ENCODE peak calls at places on chromosome 17, in five cellular contexts. L is upper lobe of right lung, Z is heart left ventricle, V is tibial nerve, S is esophagus squamous epithelium. E is an unnamed sample.

GRCh38 chr17:55246583-55246982 is 18.2 kb upstream of the HLF start:
- DNase-seq in L (no peak), Z (no peak), V (no peak), S (no peak), E (no peak)

GRCh38 chr17:13158511-13159240 is 140.8 kb upstream of the ELAC2 start:
- DNase-seq in L (no peak), Z (no peak), V (no peak), S (no peak), E (no peak)

GRCh38 chr17:14307560-14308024 is 6.7 kb downstream of the HS3ST3B1 start:
- DNase-seq in L (no peak), Z (no peak), V (no peak), S (no peak), E (no peak)

GRCh38 chr17:48804936-48805411 is 12.1 kb downstream of the TTLL6 start:
- DNase-seq in L (peak; percentile 79), Z (peak; percentile 45), V (no peak), S (no peak), E (peak; percentile 75)

GRCh38 chr17:59028328-59028727 is 78.4 kb downstream of the TRIM37 start:
- DNase-seq in L (no peak), Z (no peak), V (no peak), S (no peak), E (no peak)

GRCh38 chr17:31369266-31369665 is 22.2 kb upstream of the RAB11FIP4 start:
- DNase-seq in L (no peak), Z (no peak), V (no peak), S (no peak), E (no peak)

GRCh38 chr17:19331134-19331533 is 31.4 kb downstream of the B9D1 start:
- DNase-seq in L (no peak), Z (no peak), V (no peak), S (no peak), E (no peak)

GRCh38 chr17:82527893-82528292 is 8.4 kb downstream of the FOXK2 start:
- DNase-seq in L (no peak), Z (no peak), V (no peak), S (no peak), E (peak; percentile 53)

GRCh38 chr17:82497483-82498405 is 21.8 kb upstream of the FOXK2 start:
- DNase-seq in L (no peak), Z (no peak), V (no peak), S (no peak), E (peak; percentile 61)

GRCh38 chr17:9644910-9645751 is at the start of gene USP43:
- DNase-seq in L (peak; percentile 87), Z (no peak), V (no peak), S (no peak), E (peak; percentile 33)

GRCh38 chr17:27628376-27628775 is 2.6 kb upstream of the LGALS9 start:
- DNase-seq in L (no peak), Z (no peak), V (no peak), S (no peak), E (no peak)

GRCh38 chr17:32007463-32008298 is 498 bp downstream of the LRRC37B start:
- DNase-seq in L (peak; percentile 60), Z (peak; percentile 32), V (no peak), S (no peak), E (peak; percentile 67)

GRCh38 chr17:51684214-51684613 is 423.9 kb downstream of the UTP18 start:
- DNase-seq in L (no peak), Z (no peak), V (no peak), S (no peak), E (no peak)

GRCh38 chr17:2688351-2689342 is 22.9 kb downstream of the CLUH start:
- DNase-seq in L (peak; percentile 86), Z (no peak), V (no peak), S (no peak), E (peak; percentile 49)

GRCh38 chr17:28712037-28712704 is 483 bp upstream of the PROCA1 start:
- DNase-seq in L (peak; percentile 81), Z (peak; percentile 71), V (peak; percentile 24), S (no peak), E (peak; percentile 36)

GRCh38 chr17:54947396-54947795 is 21.1 kb downstream of the COX11 start:
- DNase-seq in L (no peak), Z (no peak), V (no peak), S (no peak), E (no peak)

GRCh38 chr17:10316986-10317834 is 55.6 kb downstream of the MYH13 start:
- DNase-seq in L (peak; percentile 84), Z (peak; percentile 57), V (no peak), S (no peak), E (peak; percentile 90)

GRCh38 chr17:63412234-63412633 is 33.9 kb downstream of the CYB561 start:
- DNase-seq in L (no peak), Z (no peak), V (no peak), S (no peak), E (no peak)

GRCh38 chr17:40351185-40352043 is 13.1 kb downstream of the GJD3 start:
- DNase-seq in L (no peak), Z (no peak), V (no peak), S (no peak), E (no peak)

DNA sequence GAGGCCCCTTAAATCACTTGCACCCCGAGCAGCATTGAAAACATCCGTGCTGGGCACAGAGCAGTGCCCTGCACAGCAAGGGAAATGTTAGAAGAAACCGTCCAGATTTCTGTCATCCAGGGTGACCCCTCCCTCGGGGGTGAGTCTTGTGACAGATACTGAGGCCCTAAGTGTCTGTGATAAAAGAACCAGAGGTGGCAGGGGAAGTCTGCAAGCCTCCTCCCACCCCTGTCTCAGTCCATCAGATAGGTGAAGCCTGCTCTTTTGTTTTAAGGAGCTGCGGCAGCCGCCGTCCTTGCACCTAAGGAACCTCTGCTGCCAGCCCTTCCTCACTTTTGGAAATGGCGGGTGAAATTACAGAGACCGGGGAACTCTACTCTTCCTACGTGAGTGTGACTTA is 845 bp upstream of the NAT9 start:
- DNase-seq in L (no peak), Z (no peak), V (no peak), S (no peak), E (no peak)
- H3K27ac ChIP-seq in L (peak overlapping the region; percentile 36), Z (peak overlapping the region; percentile 80), V (peak overlapping the region; percentile 77), S (no peak overlapping the region), E (no peak overlapping the region)

GRCh38 chr17:77865716-77866115 is 92.8 kb upstream of the TNRC6C start:
- DNase-seq in L (no peak), Z (no peak), V (no peak), S (no peak), E (no peak)

GRCh38 chr17:77869041-77869595 is 89.4 kb upstream of the TNRC6C start:
- DNase-seq in L (peak; percentile 45), Z (no peak), V (no peak), S (no peak), E (no peak)

GRCh38 chr17:77865109-77865611 is 93.3 kb upstream of the TNRC6C start:
- DNase-seq in L (peak; percentile 40), Z (peak; percentile 36), V (no peak), S (no peak), E (peak; percentile 53)

GRCh38 chr17:77867976-77868713 is 90.4 kb upstream of the TNRC6C start:
- DNase-seq in L (peak; percentile 41), Z (no peak), V (no peak), S (no peak), E (no peak)

DNA sequence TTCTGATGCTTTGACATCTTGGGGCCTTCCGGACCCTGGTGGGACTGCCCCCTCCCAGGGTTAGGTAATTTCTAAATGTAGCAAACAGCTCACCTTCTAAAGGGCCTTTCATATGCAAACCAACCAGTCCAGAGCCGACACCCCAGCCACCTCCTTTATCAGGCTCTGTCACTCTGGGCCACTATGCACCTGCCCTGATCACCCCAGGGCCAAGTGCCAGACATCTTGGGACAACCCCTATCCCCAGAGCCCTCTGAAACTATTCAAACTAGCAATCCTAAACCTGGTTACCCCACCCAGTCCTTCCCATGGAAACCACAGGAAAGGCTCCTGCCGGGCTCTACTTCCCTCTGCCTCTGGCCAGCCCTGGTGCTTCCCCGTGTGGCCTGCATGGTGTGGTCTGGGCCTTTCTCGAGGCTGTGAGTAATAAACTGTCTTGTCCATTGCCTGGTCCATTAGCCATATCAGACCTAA is 91.2 kb upstream of the TNRC6C start:
- DNase-seq in L (peak; percentile 53), Z (no peak), V (no peak), S (no peak), E (no peak)
- H3K4me1 ChIP-seq in L (peaks cover 4% of the 10 kb centered on the region), Z (peaks cover 29% of the 10 kb centered on the region), V (no peaks in the 10 kb centered on the region), S (peaks cover 26% of the 10 kb centered on the region), E (peaks cover 13% of the 10 kb centered on the region)

GRCh38 chr17:68776451-68776850 is 175.3 kb upstream of the FAM20A start:
- DNase-seq in L (no peak), Z (no peak), V (no peak), S (no peak), E (no peak)

GRCh38 chr17:68778726-68779125 is 176.5 kb downstream of the ABCA8 start:
- DNase-seq in L (no peak), Z (no peak), V (no peak), S (no peak), E (no peak)

GRCh38 chr17:68775969-68776368 is 174.8 kb upstream of the FAM20A start:
- DNase-seq in L (no peak), Z (no peak), V (no peak), S (no peak), E (no peak)

GRCh38 chr17:68777243-68777855 is 176.2 kb upstream of the FAM20A start:
- DNase-seq in L (no peak), Z (peak; percentile 60), V (peak; percentile 57), S (no peak), E (peak; percentile 77)

DNA sequence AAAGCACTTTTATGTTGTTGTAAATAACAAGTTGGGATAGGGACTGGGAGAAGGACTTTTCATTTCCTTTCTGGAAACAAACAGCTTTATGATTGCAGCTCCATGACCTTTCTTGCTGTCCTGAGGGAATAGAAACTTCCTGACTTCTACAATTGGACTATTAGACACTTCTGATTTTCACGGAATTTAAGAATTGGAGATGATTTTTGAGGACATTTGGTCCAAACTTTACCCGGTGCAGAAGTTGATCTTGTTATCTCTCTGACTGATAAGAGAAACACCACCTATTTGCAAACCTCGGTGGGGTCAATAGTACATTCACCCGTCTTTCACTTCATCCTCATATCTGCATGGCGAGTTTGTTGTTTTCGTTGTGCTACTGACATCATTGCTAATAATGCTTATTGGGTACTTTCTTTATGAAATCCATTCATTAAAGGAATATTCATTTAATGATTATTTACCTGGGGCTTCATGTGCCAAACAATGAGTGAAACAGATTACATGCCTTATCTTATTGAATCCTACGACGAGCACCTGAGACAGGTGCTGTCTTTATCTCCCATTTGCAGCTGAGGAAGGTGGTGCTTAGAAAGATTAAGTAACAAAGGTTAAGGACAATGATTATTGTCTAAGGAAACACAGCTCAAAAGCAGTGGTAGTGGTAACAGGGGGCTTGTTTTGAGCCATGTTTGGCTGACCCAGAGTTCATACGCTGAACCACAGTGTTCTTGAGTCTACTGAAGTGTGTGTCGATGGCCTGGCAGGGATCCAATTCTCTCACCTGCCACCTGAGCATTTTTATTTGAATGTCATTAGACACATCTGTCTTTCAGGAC is 176.9 kb upstream of the FAM20A start:
- DNase-seq in L (no peak), Z (no peak), V (no peak), S (no peak), E (no peak)
- TF ChIP-seq CTCF in L (no peak), Z (no peak), V (no peak), S (no peak), E (no peak)

GRCh38 chr17:21186399-21187187 is 27.4 kb downstream of the TMEM11 start:
- DNase-seq in L (no peak), Z (no peak), V (no peak), S (no peak), E (no peak)
- H3K27ac ChIP-seq in L (peak overlapping the region; percentile 28), Z (peak overlapping the region; percentile 79), V (no peak overlapping the region), S (peak overlapping the region; percentile 19), E (no peak overlapping the region)

GRCh38 chr17:72476575-72476986 is 355.8 kb downstream of the SOX9 start:
- DNase-seq in L (no peak), Z (no peak), V (no peak), S (no peak), E (no peak)
- H3K4me1 ChIP-seq in L (no peaks in the 10 kb centered on the region), Z (no peaks in the 10 kb centered on the region), V (no peaks in the 10 kb centered on the region), S (peaks cover 45% of the 10 kb centered on the region), E (no peaks in the 10 kb centered on the region)